ENCODE peak calls at places on chromosome 10, in four cellular contexts. C is fibroblast of pulmonary artery, X is GM20000, T is IMR-90. F is an unnamed sample.

GRCh38 chr10:33099748-33100147 is 141.7 kb upstream of the ITGB1 start:
- DNase-seq in C (no peak), X (no peak), T (peak; percentile 76), F (no peak)

GRCh38 chr10:112739219-112739969 is 210.7 kb upstream of the TCF7L2 start:
- DNase-seq in C (no peak), X (no peak), T (no peak), F (no peak)

GRCh38 chr10:121167534-121168243 is 316.5 kb downstream of the WDR11 start:
- DNase-seq in C (no peak), X (no peak), T (no peak), F (no peak)

GRCh38 chr10:125977206-125977605 is 80.8 kb downstream of the FANK1 start:
- DNase-seq in C (no peak), X (no peak), T (no peak), F (no peak)

GRCh38 chr10:44386546-44387052 is 1.7 kb upstream of the CXCL12 start:
- DNase-seq in C (peak; percentile 76), X (peak; percentile 90), T (peak; percentile 62), F (peak; percentile 41)

GRCh38 chr10:125149278-125150047 is 10.9 kb downstream of the CTBP2 start:
- DNase-seq in C (peak; percentile 80), X (no peak), T (peak; percentile 87), F (no peak)

GRCh38 chr10:17238445-17239275 is 10.6 kb downstream of the VIM start:
- DNase-seq in C (peak; percentile 85), X (no peak), T (peak; percentile 80), F (no peak)

GRCh38 chr10:51168086-51168815 is 94.0 kb downstream of the PRKG1 start:
- DNase-seq in C (no peak), X (no peak), T (no peak), F (no peak)

GRCh38 chr10:88974446-88975376 is 15.9 kb upstream of the FAS start:
- DNase-seq in C (no peak), X (no peak), T (peak; percentile 44), F (no peak)

GRCh38 chr10:73653701-73654100 is 2.1 kb downstream of the SYNPO2L start:
- DNase-seq in C (peak; percentile 50), X (peak; percentile 52), T (peak; percentile 60), F (peak; percentile 11)

GRCh38 chr10:130140425-130140824 is 4.2 kb downstream of the GLRX3 start:
- DNase-seq in C (no peak), X (peak; percentile 42), T (no peak), F (no peak)

GRCh38 chr10:132480356-132480755 is 57.2 kb upstream of the INPP5A start:
- DNase-seq in C (no peak), X (no peak), T (peak; percentile 21), F (no peak)

GRCh38 chr10:90930971-90931841 is 10.3 kb upstream of the ANKRD1 start:
- DNase-seq in C (peak; percentile 95), X (no peak), T (peak; percentile 85), F (no peak)

GRCh38 chr10:1600861-1601260 is 136.5 kb downstream of the ADARB2 start:
- DNase-seq in C (no peak), X (no peak), T (no peak), F (no peak)

GRCh38 chr10:128373071-128373749 is 247.0 kb upstream of the MKI67 start:
- DNase-seq in C (no peak), X (peak; percentile 54), T (no peak), F (no peak)

GRCh38 chr10:29839826-29840515 is 205.2 kb upstream of the SVIL start:
- DNase-seq in C (no peak), X (no peak), T (no peak), F (no peak)

GRCh38 chr10:50469288-50469687 is 154.5 kb downstream of the SGMS1 start:
- DNase-seq in C (peak; percentile 49), X (no peak), T (peak; percentile 55), F (no peak)

GRCh38 chr10:94439275-94439861 is 37.0 kb downstream of the TBC1D12 start:
- DNase-seq in C (peak; percentile 46), X (no peak), T (peak; percentile 3), F (no peak)
- TF ChIP-seq CTCF in C (no peak), X (no peak), T (no peak), F (no peak)

DNA sequence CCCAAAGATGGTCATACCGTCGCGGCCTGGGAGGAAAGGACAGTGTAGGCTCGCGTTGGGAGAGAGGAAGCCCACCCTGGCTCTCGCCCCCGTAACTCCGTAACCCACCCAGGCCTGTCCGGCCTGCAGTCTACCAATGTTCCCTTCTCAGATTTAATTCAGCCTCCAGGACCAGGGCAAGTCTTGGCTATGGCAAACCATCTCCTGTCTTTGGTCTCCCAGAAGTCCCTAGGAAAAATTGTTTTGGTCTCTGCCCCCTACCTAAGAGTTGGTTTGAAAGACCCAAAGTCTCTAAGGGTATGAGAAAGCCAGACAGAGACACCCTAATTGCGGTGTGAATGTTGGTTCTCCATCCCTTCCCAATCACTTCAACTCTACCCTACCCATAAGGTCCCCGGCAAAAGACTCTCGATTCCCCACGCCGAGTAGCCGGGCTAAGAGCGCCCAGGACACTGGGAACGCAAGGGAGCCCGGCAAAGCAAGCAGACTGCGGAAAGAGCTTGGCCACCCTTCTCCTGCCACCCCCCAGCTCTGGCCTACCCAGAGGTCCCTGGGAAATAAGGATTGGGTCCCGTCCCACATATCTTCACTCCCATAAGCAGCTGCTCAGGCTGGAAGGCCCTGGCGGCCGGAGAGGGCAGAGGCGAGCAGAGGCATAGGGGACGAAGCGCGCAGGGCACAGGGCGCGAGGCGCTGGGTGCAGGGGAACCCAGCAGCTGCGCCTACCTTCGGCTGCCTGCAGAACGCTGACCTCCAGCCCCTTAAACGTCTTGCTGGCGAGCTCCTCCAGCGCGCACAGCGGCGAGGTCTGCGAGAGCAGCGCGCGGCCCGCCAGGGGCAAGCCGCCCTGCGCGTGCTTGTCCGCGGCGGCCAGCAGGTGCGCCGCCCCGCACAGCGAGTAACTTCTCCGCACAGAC is 1.2 kb downstream of the LBX1 start:
- DNase-seq in C (no peak), X (peak; percentile 54), T (no peak), F (no peak)
- TF ChIP-seq CTCF in C (no peak), X (no peak), T (no peak), F (no peak)

GRCh38 chr10:7817576-7817975 is 729 bp upstream of the TAF3 start:
- DNase-seq in C (no peak), X (no peak), T (no peak), F (no peak)

GRCh38 chr10:7817984-7818294 is 366 bp upstream of the TAF3 start:
- DNase-seq in C (no peak), X (no peak), T (no peak), F (no peak)

GRCh38 chr10:7824251-7824650 is 5.9 kb downstream of the TAF3 start:
- DNase-seq in C (no peak), X (no peak), T (no peak), F (no peak)

GRCh38 chr10:7818295-7819125 is at the start of gene TAF3:
- DNase-seq in C (peak; percentile 83), X (peak; percentile 93), T (peak; percentile 82), F (peak; percentile 93)

GRCh38 chr10:7819126-7819470 is 793 bp downstream of the TAF3 start:
- DNase-seq in C (peak; percentile 55), X (peak; percentile 50), T (peak; percentile 45), F (peak; percentile 63)
- TF ChIP-seq CTCF in C (peak; percentile 53), X (peak; percentile 21), T (peak; percentile 30), F (peak; percentile 14)

GRCh38 chr10:92553959-92554358 is 19.9 kb downstream of the IDE start:
- DNase-seq in C (no peak), X (no peak), T (no peak), F (no peak)

GRCh38 chr10:92550924-92551323 is 23.0 kb downstream of the IDE start:
- DNase-seq in C (no peak), X (no peak), T (no peak), F (no peak)

GRCh38 chr10:92547676-92548075 is 26.2 kb downstream of the IDE start:
- DNase-seq in C (no peak), X (no peak), T (no peak), F (no peak)

DNA sequence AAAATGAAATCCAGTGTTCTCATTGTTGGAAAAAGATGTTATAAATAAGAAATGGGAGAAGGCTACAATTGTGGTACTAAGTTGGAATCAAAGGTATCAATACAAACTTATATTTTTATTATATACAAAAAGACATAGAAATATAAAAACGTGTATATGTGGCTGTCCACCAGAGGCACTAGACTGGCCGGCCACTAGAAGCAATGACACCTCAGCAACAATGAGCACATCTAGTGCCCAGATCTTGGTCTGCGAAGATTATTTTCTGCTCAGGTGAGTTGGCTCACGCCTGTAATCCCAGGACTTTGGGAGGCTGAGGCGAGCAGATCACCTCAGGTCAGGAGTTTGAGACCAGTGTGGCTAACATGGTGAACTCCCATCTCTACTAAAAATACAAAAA is 21.6 kb downstream of the IDE start:
- DNase-seq in C (no peak), X (no peak), T (no peak), F (no peak)
- TF ChIP-seq CTCF in C (peak; percentile 32), X (peak; percentile 14), T (no peak), F (peak; percentile 28)

GRCh38 chr10:103394180-103394579 is 2.1 kb downstream of the ATP5MK start:
- DNase-seq in C (peak; percentile 21), X (no peak), T (no peak), F (peak; percentile 11)

GRCh38 chr10:103395754-103396066 is 565 bp downstream of the ATP5MK start:
- DNase-seq in C (peak; percentile 25), X (no peak), T (peak; percentile 7), F (no peak)

GRCh38 chr10:103396067-103396788 is at the start of the genes ATP5MK and PDCD11:
- DNase-seq in C (peak; percentile 99), X (peak; percentile 92), T (peak; percentile 98), F (peak; percentile 99)

GRCh38 chr10:103397191-103397825 is 882 bp downstream of the PDCD11 start:
- DNase-seq in C (peak; percentile 4), X (no peak), T (no peak), F (no peak)

DNA sequence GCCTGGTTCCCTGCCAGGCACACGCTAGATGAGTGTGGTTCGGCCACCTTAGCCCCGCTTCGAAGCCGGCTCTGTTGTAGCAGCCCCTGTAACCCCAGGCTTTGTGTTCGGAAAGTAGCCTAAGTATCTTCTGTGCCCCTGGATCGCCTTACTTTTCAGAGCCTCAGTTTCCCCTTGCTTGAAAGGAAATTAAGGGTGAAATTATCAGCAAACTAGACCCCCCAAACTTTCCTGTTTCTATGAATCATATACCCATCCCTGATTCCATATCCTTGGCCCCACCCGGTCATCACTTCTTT is 312 bp downstream of the PDCD11 start:
- DNase-seq in C (no peak), X (no peak), T (no peak), F (no peak)
- TF ChIP-seq CTCF in C (no peak), X (no peak), T (no peak), F (no peak)

GRCh38 chr10:58177362-58177947 is 90.2 kb downstream of the IPMK start:
- DNase-seq in C (peak; percentile 67), X (peak; percentile 30), T (peak; percentile 47), F (no peak)
- TF ChIP-seq CTCF in C (peak; percentile 60), X (peak; percentile 10), T (peak; percentile 74), F (peak; percentile 81)

DNA sequence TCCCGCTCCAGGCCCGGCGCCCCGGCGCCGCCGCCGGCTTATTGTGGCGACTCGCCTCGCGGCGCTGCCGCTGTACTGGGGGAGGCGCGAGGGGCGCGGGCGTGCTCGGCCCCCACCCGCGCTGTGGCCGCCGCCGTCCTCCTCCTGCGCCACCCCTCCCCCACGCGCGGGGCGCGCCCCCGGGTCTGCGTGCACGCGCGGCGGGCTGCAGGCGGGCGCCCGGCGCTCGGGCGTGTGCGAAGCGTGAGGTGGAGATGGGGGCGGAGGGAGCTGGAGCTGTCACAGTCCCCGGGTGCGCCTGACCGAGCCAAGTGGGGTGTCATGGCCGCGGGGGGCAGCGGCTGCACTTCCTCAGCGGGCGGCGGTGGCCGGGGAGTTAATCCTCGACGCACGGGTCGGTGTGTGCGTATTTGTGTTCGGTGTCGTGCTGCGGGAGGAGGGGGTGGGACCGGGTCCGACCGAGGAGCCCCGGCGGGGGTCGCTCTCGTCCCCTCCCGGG is 672 bp downstream of the LCOR start:
- DNase-seq in C (peak; percentile 80), X (peak; percentile 96), T (peak; percentile 67), F (peak; percentile 91)
- TF ChIP-seq CTCF in C (no peak), X (no peak), T (no peak), F (no peak)